ENCODE peak calls at places on chromosomes 5 and 9, in seven cellular contexts. I is neural crest cell, N is upper lobe of right lung, W is T-helper 2 cell, X is lower lobe of right lung, G is astrocyte of the spinal cord, O is stomach. F is an unnamed sample.
A peak's percentile ranks its signal among the peaks of the same experiment; 100 is the strongest.

GRCh38 chr9:89414670-89415069 is 83.2 kb downstream of the SEMA4D start:
- DNase-seq in I (no peak), N (no peak), W (no peak), X (no peak), G (no peak), O (no peak), F (no peak)

GRCh38 chr5:176407456-176408244 is 8.7 kb downstream of the CLTB start:
- DNase-seq in I (no peak), N (peak; percentile 22), W (no peak), X (no peak), G (no peak), O (no peak), F (no peak)

GRCh38 chr5:78483809-78484521 is 123.5 kb downstream of the SCAMP1 start:
- DNase-seq in I (no peak), N (no peak), W (no peak), X (no peak), G (peak; percentile 45), O (no peak), F (no peak)

GRCh38 chr9:90880669-90881068 is 79.0 kb downstream of the SYK start:
- DNase-seq in I (no peak), N (no peak), W (no peak), X (no peak), G (no peak), O (no peak), F (no peak)

GRCh38 chr5:128649183-128649582 is 111.1 kb upstream of the FBN2 start:
- DNase-seq in I (no peak), N (no peak), W (no peak), X (no peak), G (peak; percentile 19), O (no peak), F (no peak)

GRCh38 chr5:33361781-33362180 is 79.0 kb upstream of the TARS1 start:
- DNase-seq in I (no peak), N (no peak), W (no peak), X (no peak), G (no peak), O (no peak), F (no peak)

GRCh38 chr5:26227245-26227644 is 811.1 kb downstream of the CDH9 start:
- DNase-seq in I (no peak), N (no peak), W (no peak), X (no peak), G (no peak), O (no peak), F (no peak)

GRCh38 chr5:72294473-72294872 is 25.6 kb downstream of the MRPS27 start:
- DNase-seq in I (no peak), N (no peak), W (no peak), X (no peak), G (no peak), O (no peak), F (no peak)

GRCh38 chr9:86469476-86470087 is 115.4 kb upstream of the TUT7 start:
- DNase-seq in I (no peak), N (no peak), W (no peak), X (no peak), G (no peak), O (peak; percentile 60), F (peak; percentile 65)

GRCh38 chr9:72554221-72554641 is 32.8 kb downstream of the TMC1 start:
- DNase-seq in I (no peak), N (no peak), W (no peak), X (no peak), G (peak; percentile 76), O (no peak), F (no peak)

GRCh38 chr5:147140558-147140957 is 94.3 kb upstream of the STK32A start:
- DNase-seq in I (no peak), N (no peak), W (no peak), X (no peak), G (no peak), O (no peak), F (peak; percentile 58)

GRCh38 chr5:65076251-65076869 is 307.6 kb downstream of the CWC27 start:
- DNase-seq in I (no peak), N (no peak), W (no peak), X (peak; percentile 65), G (peak; percentile 59), O (no peak), F (peak; percentile 51)

GRCh38 chr5:36796171-36796570 is 80.4 kb upstream of the NIPBL start:
- DNase-seq in I (no peak), N (no peak), W (no peak), X (no peak), G (peak; percentile 5), O (no peak), F (no peak)

GRCh38 chr5:174205939-174206338 is 160.4 kb downstream of the NSG2 start:
- DNase-seq in I (no peak), N (no peak), W (no peak), X (no peak), G (no peak), O (no peak), F (no peak)

GRCh38 chr9:15136646-15137045 is 170.4 kb downstream of the TTC39B start:
- DNase-seq in I (no peak), N (no peak), W (no peak), X (no peak), G (no peak), O (no peak), F (no peak)

GRCh38 chr9:6184749-6185645 is 30.6 kb upstream of the IL33 start:
- DNase-seq in I (no peak), N (no peak), W (no peak), X (no peak), G (no peak), O (peak; percentile 31), F (peak; percentile 31)

GRCh38 chr9:23824241-23825142 is 1.5 kb downstream of the ELAVL2 start:
- DNase-seq in I (peak; percentile 42), N (peak; percentile 56), W (no peak), X (no peak), G (peak; percentile 60), O (no peak), F (no peak)

GRCh38 chr9:127221695-127222094 is 42.9 kb upstream of the GARNL3 start:
- DNase-seq in I (no peak), N (no peak), W (no peak), X (no peak), G (no peak), O (no peak), F (no peak)

GRCh38 chr5:42880621-42881020 is 68.9 kb upstream of the SELENOP start:
- DNase-seq in I (no peak), N (no peak), W (no peak), X (no peak), G (no peak), O (no peak), F (no peak)

GRCh38 chr5:102223542-102224444 is 72.3 kb downstream of the SLCO4C1 start:
- DNase-seq in I (no peak), N (no peak), W (no peak), X (no peak), G (peak; percentile 52), O (no peak), F (no peak)